ENCODE peak calls at places on chromosomes 4 and X, in five cellular contexts. Z, E, C, A and W are unnamed samples.

GRCh38 chr4:170004656-170005250 is 21.4 kb downstream of the MFAP3L start:
- DNase-seq in C (no peak), E (no peak), Z (no peak), A (no peak), W (no peak)

GRCh38 chrX:133987188-133987587 is 1.8 kb upstream of the GPC3 start:
- DNase-seq in E (no peak), Z (no peak), C (no peak), A (no peak), W (no peak)

GRCh38 chrX:101550362-101550761 is at the start of gene ARMCX1:
- DNase-seq in E (peak), A (peak), Z (no peak), C (peak), W (peak)

GRCh38 chr4:149709640-149710039 is 106.0 kb downstream of the IQCM start:
- DNase-seq in Z (no peak), E (no peak), A (no peak), C (no peak), W (no peak)

GRCh38 chr4:144355809-144356757 is 215.6 kb upstream of the GYPA start:
- DNase-seq in A (no peak), C (no peak), Z (no peak), E (no peak), W (no peak)

GRCh38 chrX:45142185-45142584 is 58.5 kb downstream of the DIPK2B start:
- DNase-seq in A (no peak), E (no peak), C (no peak), Z (no peak), W (no peak)

GRCh38 chrX:45344597-45344996 is 143.9 kb upstream of the DIPK2B start:
- DNase-seq in E (no peak), Z (no peak), A (no peak), C (no peak), W (no peak)

GRCh38 chrX:22664826-22665225 is 334.9 kb upstream of the DDX53 start:
- DNase-seq in C (no peak), Z (no peak), A (no peak), E (no peak), W (no peak)

GRCh38 chr4:186196063-186196462 is 4.7 kb downstream of the CYP4V2 start:
- DNase-seq in A (no peak), C (no peak), E (no peak), Z (no peak), W (no peak)